ENCODE peak calls at places on chromosomes 16 and 17, in seven cellular contexts. T is mesothelial cell of epicardium, F is lower lobe of right lung, K is heart left ventricle, H is cardiac muscle cell, B is progenitor cell of endocrine pancreas, E is fibroblast of pulmonary artery. C is an unnamed sample.

GRCh38 chr17:83086907-83087787 is 7.7 kb downstream of the METRNL start:
- DNase-seq in T (no peak), H (no peak), E (no peak), K (no peak), B (no peak), F (no peak), C (no peak)

GRCh38 chr16:13885700-13886099 is 34.3 kb upstream of the ERCC4 start:
- DNase-seq in H (no peak), E (no peak), K (no peak), T (no peak), F (no peak), B (no peak), C (no peak)

GRCh38 chr17:61389670-61390478 is 9.8 kb upstream of the TBX2 start:
- DNase-seq in H (peak), F (no peak), B (no peak), T (peak), E (peak), K (peak), C (peak)

GRCh38 chr16:58847902-58848661 is 114.0 kb upstream of the GOT2 start:
- DNase-seq in T (no peak), H (no peak), F (no peak), B (no peak), K (no peak), E (no peak), C (no peak)

GRCh38 chr17:61331178-61331577 is 68.5 kb upstream of the TBX2 start:
- DNase-seq in H (no peak), E (no peak), B (no peak), T (no peak), K (peak), F (no peak), C (no peak)

GRCh38 chr16:29926675-29927522 is 873 bp upstream of the KCTD13 start:
- DNase-seq in T (no peak), B (no peak), K (no peak), F (no peak), E (no peak), H (no peak), C (no peak)

GRCh38 chr17:71486171-71486740 is 634.6 kb upstream of the SOX9 start:
- DNase-seq in F (no peak), T (no peak), K (no peak), E (peak), B (no peak), H (no peak), C (no peak)

GRCh38 chr16:22098538-22099255 is 6.4 kb downstream of the VWA3A start:
- DNase-seq in H (peak), E (peak), B (no peak), F (no peak), T (no peak), K (no peak), C (peak)

GRCh38 chr16:68985855-68986254 is 119.6 kb upstream of the HAS3 start:
- DNase-seq in F (no peak), T (no peak), K (no peak), H (peak), B (no peak), E (peak), C (no peak)

GRCh38 chr16:71537643-71538042 is 11.4 kb downstream of the CHST4 start:
- DNase-seq in F (no peak), T (no peak), H (peak), B (peak), K (no peak), E (peak), C (peak)

GRCh38 chr17:5241861-5242671 is 7.4 kb upstream of the SCIMP start:
- DNase-seq in H (no peak), K (peak), B (no peak), E (no peak), F (no peak), T (no peak), C (no peak)

GRCh38 chr16:681746-682427 is 1.7 kb downstream of the STUB1 start:
- DNase-seq in K (no peak), F (no peak), H (peak), E (no peak), T (no peak), B (no peak), C (no peak)

GRCh38 chr16:1019234-1019933 is 37.8 kb downstream of the SOX8 start:
- DNase-seq in E (peak), K (no peak), B (no peak), H (peak), T (no peak), F (no peak), C (no peak)

GRCh38 chr16:81855552-81856153 is 76.6 kb downstream of the PLCG2 start:
- DNase-seq in B (no peak), F (no peak), K (no peak), T (no peak), H (no peak), E (no peak), C (no peak)

GRCh38 chr16:49036126-49036525 is 245.5 kb downstream of the CBLN1 start:
- DNase-seq in F (no peak), H (no peak), E (no peak), K (no peak), T (no peak), B (no peak), C (no peak)

GRCh38 chr17:36949461-36949927 is 740 bp downstream of the AATF start:
- DNase-seq in H (no peak), F (no peak), K (no peak), B (no peak), T (no peak), E (no peak), C (no peak)

GRCh38 chr17:36950027-36950426 is 1.3 kb downstream of the AATF start:
- DNase-seq in T (no peak), E (no peak), B (no peak), F (no peak), H (no peak), K (no peak), C (no peak)

GRCh38 chr17:36948717-36949460 is at the start of gene AATF:
- DNase-seq in H (peak), F (peak), B (peak), E (peak), K (peak), T (peak), C (peak)

GRCh38 chr17:36946726-36947091 is 2.0 kb upstream of the AATF start:
- DNase-seq in T (no peak), K (no peak), B (no peak), H (no peak), F (no peak), E (no peak), C (no peak)

DNA sequence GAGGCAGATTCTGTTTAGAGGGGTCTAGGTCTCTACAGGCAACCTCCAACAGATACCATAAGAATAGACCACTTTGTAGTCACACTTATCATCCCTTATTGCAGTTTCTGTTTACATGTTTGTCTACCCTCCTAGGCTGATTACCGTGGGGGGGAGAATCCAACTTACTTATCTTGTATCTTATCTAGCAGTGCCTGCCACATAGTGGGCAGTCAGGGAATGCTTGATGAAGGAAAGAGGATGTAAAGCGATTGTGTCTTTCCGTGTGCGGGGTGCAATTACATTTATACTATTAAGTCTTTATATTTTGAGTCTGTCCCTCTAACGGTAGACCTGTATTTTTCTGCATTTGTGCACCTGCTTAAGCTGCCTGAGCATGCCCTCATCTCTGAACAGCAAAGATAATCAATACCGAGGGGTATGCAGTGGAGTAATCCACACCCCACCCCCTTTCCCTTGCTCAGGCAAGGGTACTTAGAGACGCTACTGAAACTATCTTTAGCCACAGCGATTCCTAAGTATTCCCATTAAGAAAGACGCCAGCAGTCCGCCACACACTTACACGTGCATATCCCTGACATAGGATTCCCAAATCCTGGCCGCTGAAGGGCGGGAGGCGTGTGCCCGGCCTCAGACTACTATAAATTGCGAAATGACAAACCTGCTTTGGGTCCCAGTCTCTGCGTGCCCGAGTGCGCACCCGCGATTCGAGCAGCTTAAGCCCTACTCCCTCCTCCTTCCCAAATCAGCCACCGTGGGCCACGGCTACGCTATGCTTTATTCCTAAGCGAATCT is 635 bp upstream of the AATF start:
- DNase-seq in K (no peak), E (no peak), F (no peak), T (no peak), B (no peak), H (no peak), C (no peak)
- TF ChIP-seq CTCF in K (no peak), E (no peak), F (no peak), T (no peak), B (no peak), H (no peak), C (no peak)

GRCh38 chr16:47109361-47109760 is 34.4 kb downstream of the NETO2 start:
- DNase-seq in K (no peak), T (no peak), F (no peak), H (no peak), E (no peak), B (no peak), C (no peak)

GRCh38 chr16:47113130-47113529 is 30.6 kb downstream of the NETO2 start:
- DNase-seq in E (no peak), T (no peak), H (no peak), K (no peak), B (no peak), F (no peak), C (no peak)

DNA sequence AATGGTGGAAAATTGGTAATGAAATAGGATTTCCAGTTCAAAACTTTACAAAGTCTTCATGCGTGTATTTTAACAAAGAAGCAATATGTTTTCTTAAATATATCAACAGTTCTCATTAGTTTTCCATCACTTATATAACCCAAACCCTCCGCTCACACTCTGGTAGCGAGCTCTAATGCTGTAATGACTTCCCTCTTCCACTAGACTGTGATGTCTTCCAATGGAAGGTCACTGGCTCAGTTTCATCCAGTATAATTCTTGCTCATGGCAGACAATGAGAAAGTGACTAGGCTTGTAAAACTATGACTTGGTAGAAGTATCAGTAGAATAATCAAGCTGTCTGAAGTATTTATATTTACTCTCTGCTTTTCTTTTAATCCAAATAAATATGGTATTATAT is 32.8 kb downstream of the NETO2 start:
- DNase-seq in E (peak), K (no peak), F (no peak), H (no peak), T (no peak), B (no peak), C (no peak)
- TF ChIP-seq CTCF in E (peak), K (no peak), F (no peak), H (no peak), T (no peak), B (peak), C (no peak)

GRCh38 chr17:63985387-63986140 is 12.6 kb upstream of the PRR29 start:
- DNase-seq in F (no peak), B (no peak), K (peak), T (no peak), E (no peak), H (no peak), C (no peak)
- TF ChIP-seq CTCF in F (no peak), B (no peak), K (peak), T (no peak), E (no peak), H (no peak), C (no peak)

GRCh38 chr16:56204836-56205235 is 13.5 kb downstream of the GNAO1 start:
- DNase-seq in K (no peak), F (no peak), T (no peak), B (no peak), H (no peak), E (no peak), C (no peak)

GRCh38 chr16:56201030-56201429 is 9.7 kb downstream of the GNAO1 start:
- DNase-seq in T (no peak), B (no peak), E (no peak), F (no peak), H (no peak), K (no peak), C (no peak)

GRCh38 chr16:56199164-56199563 is 7.9 kb downstream of the GNAO1 start:
- DNase-seq in B (no peak), E (no peak), T (no peak), H (no peak), F (no peak), K (no peak), C (peak)

GRCh38 chr16:56202036-56202435 is 10.7 kb downstream of the GNAO1 start:
- DNase-seq in T (no peak), K (no peak), B (no peak), E (no peak), F (no peak), H (no peak), C (no peak)

GRCh38 chr16:56203052-56203451 is 11.8 kb downstream of the GNAO1 start:
- DNase-seq in B (no peak), E (no peak), F (no peak), K (no peak), T (no peak), H (peak), C (peak)
- TF ChIP-seq CTCF in B (peak), E (peak), F (peak), K (peak), T (no peak), H (peak), C (peak)

GRCh38 chr17:50134206-50135110 is 4.5 kb upstream of the SAMD14 start:
- DNase-seq in F (no peak), B (no peak), K (no peak), E (no peak), H (no peak), T (no peak), C (no peak)
- TF ChIP-seq CTCF in F (no peak), B (no peak), K (no peak), E (no peak), H (no peak), T (no peak), C (no peak)

DNA sequence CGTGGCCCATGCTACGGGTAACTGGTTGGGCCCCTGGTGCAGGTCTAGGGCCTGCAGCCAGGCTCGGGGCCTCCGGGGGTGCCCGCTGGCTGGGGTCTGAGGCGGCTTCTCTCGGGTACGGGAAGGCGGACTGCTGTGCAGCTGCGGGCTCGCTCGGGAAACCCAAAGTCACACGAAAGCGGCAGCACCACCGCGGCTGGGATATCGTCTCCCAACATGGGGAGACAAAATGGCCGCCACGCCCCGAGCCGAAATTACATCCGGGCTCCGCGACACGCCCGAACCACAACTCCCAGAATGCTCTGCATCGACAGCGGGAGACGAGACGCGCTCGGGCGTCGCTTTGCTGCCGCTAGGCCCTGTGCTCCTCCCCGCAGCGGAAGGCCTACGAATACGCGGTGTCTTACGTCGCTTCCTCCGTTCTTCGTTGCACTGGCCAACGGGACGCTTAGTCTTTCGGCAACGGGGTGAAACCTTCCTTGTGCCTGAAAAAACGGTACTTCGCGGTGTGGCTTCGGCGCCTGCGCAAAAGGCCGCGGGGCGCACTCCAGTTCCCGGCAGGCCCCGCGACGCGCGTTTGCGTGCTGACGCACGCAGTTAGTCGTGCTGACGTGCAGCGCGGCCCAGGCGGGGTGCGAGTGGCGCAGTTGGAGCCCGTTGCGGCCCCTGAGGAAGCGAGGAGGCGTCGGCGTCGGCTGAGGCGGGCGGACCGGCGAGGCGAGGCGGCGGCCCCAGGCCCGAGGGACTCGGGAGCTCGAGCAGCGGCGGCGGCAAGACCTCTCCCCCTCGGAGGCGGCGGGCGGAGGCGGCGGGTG is at the start of gene SRRM2:
- DNase-seq in H (peak), K (peak), T (peak), F (peak), E (peak), B (peak), C (peak)
- TF ChIP-seq CTCF in H (no peak), K (no peak), T (no peak), F (no peak), E (no peak), B (no peak), C (no peak)